ENCODE peak calls at places on chromosomes 1 and 21, in four cellular contexts. J is stimulated activated CD4-positive, alpha-beta T cell treated with anti-CD3 and anti-CD28 coated beads, Interleukin-1b, Interleukin-23, amount 100 ng/mL, for 48 hours; F is RPMI8226; T is CD4-positive, alpha-beta T cell. L is an unnamed sample.

GRCh38 chr1:178650950-178651461 is 74.0 kb upstream of the RALGPS2 start:
- DNase-seq in J (no peak), F (no peak), T (no peak), L (no peak)

GRCh38 chr1:154957258-154957657 is 1.4 kb upstream of the PBXIP1 start:
- DNase-seq in J (no peak), F (no peak), T (no peak), L (no peak)

GRCh38 chr1:222334026-222334680 is 213.8 kb downstream of the HHIPL2 start:
- DNase-seq in J (peak; percentile 5), F (no peak), T (no peak), L (no peak)

GRCh38 chr1:11499825-11500331 is 20.9 kb downstream of the DISP3 start:
- DNase-seq in J (no peak), F (peak; percentile 62), T (no peak), L (peak; percentile 38)

GRCh38 chr1:98704474-98704873 is 43.0 kb downstream of the SNX7 start:
- DNase-seq in J (no peak), F (no peak), T (no peak), L (no peak)

GRCh38 chr21:37435120-37435519 is 68.5 kb downstream of the DYRK1A start:
- DNase-seq in J (peak; percentile 39), F (peak; percentile 13), T (no peak), L (peak; percentile 52)

GRCh38 chr1:95451054-95451453 is 217.0 kb downstream of the RWDD3 start:
- DNase-seq in J (no peak), F (peak; percentile 5), T (no peak), L (no peak)

GRCh38 chr21:31606081-31606874 is 53.2 kb upstream of the SOD1 start:
- DNase-seq in J (no peak), F (no peak), T (no peak), L (no peak)

GRCh38 chr21:29939859-29940245 is at the start of gene GRIK1:
- DNase-seq in J (no peak), F (no peak), T (no peak), L (peak; percentile 52)